ENCODE peak calls at places on chromosome 6, in five cellular contexts. W, I, Q, T and R are unnamed samples.

GRCh38 chr6:25889877-25890853 is 16.1 kb upstream of the SLC17A3 start:
- DNase-seq in W (peak), I (no peak), Q (no peak), T (no peak), R (peak)

GRCh38 chr6:147285087-147285855 is 81.1 kb downstream of the STXBP5 start:
- DNase-seq in W (no peak), I (peak), Q (no peak), T (no peak), R (peak)

GRCh38 chr6:99603421-99604160 is 3.0 kb upstream of the PRDM13 start:
- DNase-seq in W (peak), I (peak), Q (no peak), T (no peak), R (no peak)

GRCh38 chr6:14762077-14762476 is 483.8 kb upstream of the JARID2 start:
- DNase-seq in W (no peak), I (no peak), Q (no peak), T (no peak), R (no peak)

GRCh38 chr6:1316482-1317220 is 4.8 kb downstream of the FOXQ1 start:
- DNase-seq in W (peak), I (no peak), Q (no peak), T (no peak), R (no peak)

GRCh38 chr6:135522975-135523692 is 25.6 kb upstream of the AHI1 start:
- DNase-seq in W (no peak), I (no peak), Q (no peak), T (no peak), R (peak)

GRCh38 chr6:93343476-93343875 is 75.9 kb downstream of the EPHA7 start:
- DNase-seq in W (no peak), I (no peak), Q (no peak), T (no peak), R (no peak)

GRCh38 chr6:130843575-130844320 is 16.5 kb downstream of the SMLR1 start:
- DNase-seq in W (no peak), I (peak), Q (no peak), T (no peak), R (peak)

GRCh38 chr6:137657351-137657911 is 163.2 kb upstream of the OLIG3 start:
- DNase-seq in W (no peak), I (no peak), Q (no peak), T (no peak), R (no peak)

GRCh38 chr6:162099685-162100084 is 627.9 kb downstream of the PRKN start:
- DNase-seq in W (no peak), I (peak), Q (no peak), T (no peak), R (peak)

GRCh38 chr6:135088818-135089809 is 34.5 kb upstream of the HBS1L start:
- DNase-seq in W (no peak), I (peak), Q (no peak), T (no peak), R (peak)

GRCh38 chr6:18585032-18585573 is 198.0 kb downstream of the RNF144B start:
- DNase-seq in W (no peak), I (no peak), Q (no peak), T (peak), R (peak)

GRCh38 chr6:54992789-54993188 is 146.2 kb downstream of the FAM83B start:
- DNase-seq in W (no peak), I (no peak), Q (no peak), T (no peak), R (no peak)

GRCh38 chr6:3585320-3585935 is 128.6 kb upstream of the SLC22A23 start:
- DNase-seq in W (no peak), I (no peak), Q (no peak), T (no peak), R (peak)

GRCh38 chr6:151065027-151065815 is 174.5 kb upstream of the AKAP12 start:
- DNase-seq in W (peak), I (no peak), Q (no peak), T (no peak), R (no peak)